ENCODE peak calls at places on chromosomes 1 and 21, in seven cellular contexts. One of them, this sample, is unnamed.

GRCh38 chr1:147721711-147722110 is 38.7 kb downstream of the GJA5 start:
- DNase-seq in kidney: no peak
- DNase-seq in activated CD4-positive, alpha-beta memory T cell treated with anti-CD3 and anti-CD28 coated beads, Interleukin-2, amount 10 ng/mL, durations not matched to agents 7 days and 5 days: no peak
- DNase-seq in endothelial cell: no peak
- DNase-seq in iPS DF 19.7: no peak
- DNase-seq in suprapubic skin: no peak
- DNase-seq in NCI-H1105: no peak
- DNase-seq in this sample: no peak

GRCh38 chr1:51425955-51426354 is 93.1 kb downstream of the EPS15 start:
- DNase-seq in iPS DF 19.7: no peak
- DNase-seq in NCI-H1105: no peak
- DNase-seq in endothelial cell: no peak
- DNase-seq in kidney: no peak
- DNase-seq in activated CD4-positive, alpha-beta memory T cell treated with anti-CD3 and anti-CD28 coated beads, Interleukin-2, amount 10 ng/mL, durations not matched to agents 7 days and 5 days: no peak
- DNase-seq in suprapubic skin: no peak
- DNase-seq in this sample: no peak

GRCh38 chr1:39272027-39272790 is 67.7 kb downstream of the MACF1 start:
- DNase-seq in endothelial cell: no peak
- DNase-seq in suprapubic skin: no peak
- DNase-seq in activated CD4-positive, alpha-beta memory T cell treated with anti-CD3 and anti-CD28 coated beads, Interleukin-2, amount 10 ng/mL, durations not matched to agents 7 days and 5 days: no peak
- DNase-seq in NCI-H1105: peak; percentile 56
- DNase-seq in iPS DF 19.7: no peak
- DNase-seq in kidney: no peak
- DNase-seq in this sample: peak; percentile 61

GRCh38 chr1:206464456-206464964 is 5.8 kb upstream of the IKBKE start:
- DNase-seq in activated CD4-positive, alpha-beta memory T cell treated with anti-CD3 and anti-CD28 coated beads, Interleukin-2, amount 10 ng/mL, durations not matched to agents 7 days and 5 days: no peak
- DNase-seq in suprapubic skin: no peak
- DNase-seq in kidney: no peak
- DNase-seq in endothelial cell: no peak
- DNase-seq in iPS DF 19.7: no peak
- DNase-seq in NCI-H1105: no peak
- DNase-seq in this sample: no peak

GRCh38 chr1:180253585-180254495 is 23.8 kb downstream of the LHX4 start:
- DNase-seq in kidney: no peak
- DNase-seq in endothelial cell: no peak
- DNase-seq in activated CD4-positive, alpha-beta memory T cell treated with anti-CD3 and anti-CD28 coated beads, Interleukin-2, amount 10 ng/mL, durations not matched to agents 7 days and 5 days: no peak
- DNase-seq in iPS DF 19.7: no peak
- DNase-seq in suprapubic skin: no peak
- DNase-seq in NCI-H1105: no peak
- DNase-seq in this sample: no peak

GRCh38 chr1:93358293-93358692 is 12.6 kb downstream of the DR1 start:
- DNase-seq in activated CD4-positive, alpha-beta memory T cell treated with anti-CD3 and anti-CD28 coated beads, Interleukin-2, amount 10 ng/mL, durations not matched to agents 7 days and 5 days: no peak
- DNase-seq in NCI-H1105: no peak
- DNase-seq in suprapubic skin: no peak
- DNase-seq in kidney: no peak
- DNase-seq in iPS DF 19.7: peak; percentile 23
- DNase-seq in endothelial cell: no peak
- DNase-seq in this sample: no peak

GRCh38 chr1:182185822-182186756 is 124.6 kb upstream of the ZNF648 start:
- DNase-seq in NCI-H1105: no peak
- DNase-seq in suprapubic skin: no peak
- DNase-seq in endothelial cell: no peak
- DNase-seq in iPS DF 19.7: no peak
- DNase-seq in activated CD4-positive, alpha-beta memory T cell treated with anti-CD3 and anti-CD28 coated beads, Interleukin-2, amount 10 ng/mL, durations not matched to agents 7 days and 5 days: no peak
- DNase-seq in kidney: no peak
- DNase-seq in this sample: no peak

GRCh38 chr21:36388835-36389234 is 3.6 kb downstream of the CHAF1B start:
- DNase-seq in iPS DF 19.7: no peak
- DNase-seq in NCI-H1105: no peak
- DNase-seq in endothelial cell: no peak
- DNase-seq in suprapubic skin: no peak
- DNase-seq in kidney: no peak
- DNase-seq in activated CD4-positive, alpha-beta memory T cell treated with anti-CD3 and anti-CD28 coated beads, Interleukin-2, amount 10 ng/mL, durations not matched to agents 7 days and 5 days: no peak
- DNase-seq in this sample: no peak